ENCODE peak calls at places on chromosomes 13 and 19, in ten cellular contexts. O is dorsolateral prefrontal cortex, P is GM23248, Z is tibial nerve, A is WERI-Rb-1, C is uterus, U is neuronal stem cell, K is AG04450, F is caudate nucleus, S is gastrocnemius medialis. R is an unnamed sample.

GRCh38 chr13:112510987-112511715 is 76.8 kb downstream of the TUBGCP3 start:
- DNase-seq in O (no peak), P (no peak), Z (no peak), A (no peak), C (no peak), U (no peak), K (no peak), F (no peak), S (no peak), R (no peak)

GRCh38 chr19:23318143-23318542 is 67.9 kb upstream of the ZNF724 start:
- DNase-seq in O (no peak), P (peak; percentile 7), Z (no peak), A (no peak), C (no peak), U (no peak), K (no peak), F (no peak), S (no peak), R (no peak)

GRCh38 chr13:98613591-98613990 is 36.7 kb upstream of the STK24 start:
- DNase-seq in O (no peak), P (peak; percentile 30), Z (no peak), A (no peak), C (no peak), U (no peak), K (no peak), F (no peak), S (no peak), R (no peak)

GRCh38 chr13:27264181-27264580 is 6.4 kb upstream of the RASL11A start:
- DNase-seq in O (peak; percentile 55), P (peak; percentile 90), Z (no peak), A (no peak), C (no peak), U (no peak), K (peak; percentile 63), F (no peak), S (no peak), R (no peak)

GRCh38 chr13:33363328-33363727 is 77.8 kb upstream of the STARD13 start:
- DNase-seq in O (no peak), P (no peak), Z (peak; percentile 26), A (no peak), C (no peak), U (no peak), K (no peak), F (no peak), S (no peak), R (no peak)

GRCh38 chr13:51342706-51343105 is 3.2 kb downstream of the SERPINE3 start:
- DNase-seq in O (no peak), P (peak; percentile 80), Z (no peak), A (no peak), C (no peak), U (no peak), K (peak; percentile 4), F (no peak), S (no peak), R (no peak)

GRCh38 chr13:109868583-109869311 is 82.4 kb upstream of the IRS2 start:
- DNase-seq in O (no peak), P (peak; percentile 21), Z (no peak), A (no peak), C (no peak), U (no peak), K (no peak), F (no peak), S (no peak), R (no peak)

GRCh38 chr13:106513025-106513424 is 22.4 kb downstream of the EFNB2 start:
- DNase-seq in O (no peak), P (peak; percentile 9), Z (no peak), A (no peak), C (no peak), U (no peak), K (no peak), F (no peak), S (no peak), R (no peak)

GRCh38 chr19:48413879-48414623 is 20.6 kb downstream of the GRIN2D start:
- DNase-seq in O (no peak), P (peak; percentile 75), Z (no peak), A (no peak), C (no peak), U (no peak), K (no peak), F (no peak), S (no peak), R (no peak)

GRCh38 chr13:74794147-74794546 is 659.9 kb upstream of the KLF12 start:
- DNase-seq in O (no peak), P (no peak), Z (no peak), A (peak; percentile 10), C (no peak), U (no peak), K (no peak), F (no peak), S (no peak), R (no peak)

GRCh38 chr13:95898256-95898655 is 154.9 kb downstream of the UGGT2 start:
- DNase-seq in O (no peak), P (no peak), Z (no peak), A (no peak), C (no peak), U (no peak), K (no peak), F (no peak), S (no peak), R (no peak)

GRCh38 chr13:112680741-112681360 is 9.0 kb upstream of the ATP11A start:
- DNase-seq in O (no peak), P (no peak), Z (no peak), A (no peak), C (no peak), U (no peak), K (no peak), F (no peak), S (no peak), R (no peak)

GRCh38 chr13:54658771-54659170 is 1630.2 kb downstream of the OLFM4 start:
- DNase-seq in O (no peak), P (no peak), Z (no peak), A (no peak), C (no peak), U (no peak), K (no peak), F (no peak), S (no peak), R (no peak)

GRCh38 chr19:46426506-46427162 is 2.1 kb downstream of the PNMA8C start:
- DNase-seq in O (peak; percentile 83), P (peak; percentile 89), Z (peak; percentile 57), A (peak; percentile 87), C (peak; percentile 73), U (peak; percentile 88), K (peak; percentile 61), F (peak; percentile 59), S (peak; percentile 34), R (peak; percentile 73)
- H3K27ac ChIP-seq in O (peak overlapping the region; percentile 76), P (no peak overlapping the region), Z (no peak overlapping the region), A (peak overlapping the region; percentile 52), C (peak overlapping the region; percentile 54), U (no peak overlapping the region), K (no peak overlapping the region), F (peak overlapping the region; percentile 40), S (no peak overlapping the region), R (no peak overlapping the region)

GRCh38 chr19:42234364-42234763 is 8.0 kb downstream of the GSK3A start:
- DNase-seq in O (no peak), P (no peak), Z (no peak), A (no peak), C (no peak), U (no peak), K (no peak), F (no peak), S (no peak), R (no peak)

GRCh38 chr19:42233106-42233505 is 9.3 kb downstream of the GSK3A start:
- DNase-seq in O (no peak), P (no peak), Z (no peak), A (no peak), C (no peak), U (no peak), K (no peak), F (no peak), S (no peak), R (no peak)

GRCh38 chr19:42229855-42230331 is 9.8 kb downstream of the ZNF526 start:
- DNase-seq in O (no peak), P (peak; percentile 57), Z (no peak), A (peak; percentile 91), C (no peak), U (no peak), K (no peak), F (no peak), S (no peak), R (no peak)

GRCh38 chr19:42233638-42234292 is 8.6 kb downstream of the GSK3A start:
- DNase-seq in O (no peak), P (no peak), Z (no peak), A (no peak), C (no peak), U (no peak), K (no peak), F (no peak), S (no peak), R (no peak)

GRCh38 chr19:42232435-42232834 is 10.0 kb downstream of the GSK3A start:
- DNase-seq in O (no peak), P (no peak), Z (no peak), A (no peak), C (no peak), U (no peak), K (no peak), F (no peak), S (no peak), R (no peak)
- H3K27ac ChIP-seq in O (no peak overlapping the region), P (no peak overlapping the region), Z (no peak overlapping the region), A (no peak overlapping the region), C (no peak overlapping the region), U (no peak overlapping the region), K (no peak overlapping the region), F (no peak overlapping the region), S (no peak overlapping the region), R (no peak overlapping the region)

GRCh38 chr19:18496980-18497256 is 25.0 kb downstream of the ELL start:
- DNase-seq in O (no peak), P (no peak), Z (no peak), A (no peak), C (no peak), U (no peak), K (no peak), F (no peak), S (no peak), R (no peak)
- H3K27ac ChIP-seq in O (no peak overlapping the region), P (peak overlapping the region; percentile 59), Z (no peak overlapping the region), A (no peak overlapping the region), C (no peak overlapping the region), U (no peak overlapping the region), K (no peak overlapping the region), F (no peak overlapping the region), S (no peak overlapping the region), R (peak overlapping the region; percentile 70)

GRCh38 chr19:52941941-52942370 is 18.7 kb upstream of the ZNF888 start:
- DNase-seq in O (no peak), P (peak; percentile 63), Z (peak; percentile 18), A (peak; percentile 55), C (peak; percentile 41), U (no peak), K (no peak), F (no peak), S (no peak), R (peak; percentile 42)

GRCh38 chr19:52943134-52943883 is 19.4 kb downstream of the ZNF816 start:
- DNase-seq in O (no peak), P (no peak), Z (no peak), A (no peak), C (no peak), U (no peak), K (no peak), F (no peak), S (no peak), R (no peak)

GRCh38 chr19:52945652-52946321 is 16.9 kb downstream of the ZNF816 start:
- DNase-seq in O (no peak), P (no peak), Z (no peak), A (no peak), C (no peak), U (no peak), K (no peak), F (no peak), S (no peak), R (no peak)

GRCh38 chr19:52943884-52944643 is 18.6 kb downstream of the ZNF816 start:
- DNase-seq in O (no peak), P (no peak), Z (no peak), A (peak; percentile 90), C (no peak), U (no peak), K (no peak), F (no peak), S (no peak), R (no peak)

GRCh38 chr19:52942371-52943133 is 19.3 kb upstream of the ZNF888 start:
- DNase-seq in O (peak; percentile 67), P (peak; percentile 89), Z (peak; percentile 92), A (peak; percentile 95), C (peak; percentile 94), U (peak; percentile 79), K (peak; percentile 43), F (peak; percentile 63), S (peak; percentile 79), R (peak; percentile 94)
- H3K27ac ChIP-seq in O (peak overlapping the region; percentile 77), P (peak overlapping the region; percentile 69), Z (peak overlapping the region; percentile 88), A (peak overlapping the region; percentile 91), C (peak overlapping the region; percentile 82), U (peak overlapping the region; percentile 78), K (peak overlapping the region; percentile 83), F (peak overlapping the region; percentile 44), S (peak overlapping the region; percentile 79), R (peak overlapping the region; percentile 66)

R was measured in psoas muscle.